ENCODE peak calls at places on chromosomes 2 and 18, in four cellular contexts. S, W, T and F are unnamed samples.

GRCh38 chr18:29164020-29164706 is 987.2 kb upstream of the CDH2 start:
- DNase-seq in S (peak), W (no peak), T (no peak), F (no peak)

GRCh38 chr2:45938649-45939511 is 287.4 kb downstream of the PRKCE start:
- DNase-seq in S (peak), W (no peak), T (no peak), F (no peak)

GRCh38 chr18:13570856-13571495 is 155.4 kb downstream of the FAM210A start:
- DNase-seq in S (no peak), W (no peak), T (no peak), F (no peak)

GRCh38 chr2:144937066-144937465 is 417.1 kb upstream of the ZEB2 start:
- DNase-seq in S (no peak), W (no peak), T (no peak), F (no peak)

GRCh38 chr2:152600051-152600657 is 117.1 kb downstream of the PRPF40A start:
- DNase-seq in S (no peak), W (no peak), T (no peak), F (no peak)

GRCh38 chr2:17620841-17621240 is 80.3 kb downstream of the VSNL1 start:
- DNase-seq in S (no peak), W (no peak), T (no peak), F (no peak)

GRCh38 chr18:37567061-37567993 is 1.7 kb upstream of the CELF4 start:
- DNase-seq in S (no peak), W (no peak), T (no peak), F (peak)

GRCh38 chr18:9716375-9716774 is 8.3 kb downstream of the RAB31 start:
- DNase-seq in S (no peak), W (no peak), T (no peak), F (no peak)

GRCh38 chr18:59929621-59930295 is 30.0 kb downstream of the PMAIP1 start:
- DNase-seq in S (no peak), W (no peak), T (no peak), F (peak)

GRCh38 chr18:59923539-59924196 is 23.9 kb downstream of the PMAIP1 start:
- DNase-seq in S (no peak), W (no peak), T (no peak), F (no peak)

GRCh38 chr18:59928201-59928600 is 28.4 kb downstream of the PMAIP1 start:
- DNase-seq in S (no peak), W (no peak), T (no peak), F (no peak)

GRCh38 chr18:59926131-59926530 is 26.3 kb downstream of the PMAIP1 start:
- DNase-seq in S (no peak), W (no peak), T (no peak), F (no peak)

GRCh38 chr18:59927246-59927825 is 27.5 kb downstream of the PMAIP1 start:
- DNase-seq in S (no peak), W (peak), T (no peak), F (no peak)
- TF ChIP-seq CHD2 in S (no peak), W (no peak), T (no peak), F (no peak)

GRCh38 chr2:128413718-128414341 is 95.2 kb upstream of the HS6ST1 start:
- DNase-seq in S (no peak), W (no peak), T (no peak), F (peak)
- TF ChIP-seq ZBTB33 in S (no peak), W (no peak), T (no peak), F (no peak)

DNA sequence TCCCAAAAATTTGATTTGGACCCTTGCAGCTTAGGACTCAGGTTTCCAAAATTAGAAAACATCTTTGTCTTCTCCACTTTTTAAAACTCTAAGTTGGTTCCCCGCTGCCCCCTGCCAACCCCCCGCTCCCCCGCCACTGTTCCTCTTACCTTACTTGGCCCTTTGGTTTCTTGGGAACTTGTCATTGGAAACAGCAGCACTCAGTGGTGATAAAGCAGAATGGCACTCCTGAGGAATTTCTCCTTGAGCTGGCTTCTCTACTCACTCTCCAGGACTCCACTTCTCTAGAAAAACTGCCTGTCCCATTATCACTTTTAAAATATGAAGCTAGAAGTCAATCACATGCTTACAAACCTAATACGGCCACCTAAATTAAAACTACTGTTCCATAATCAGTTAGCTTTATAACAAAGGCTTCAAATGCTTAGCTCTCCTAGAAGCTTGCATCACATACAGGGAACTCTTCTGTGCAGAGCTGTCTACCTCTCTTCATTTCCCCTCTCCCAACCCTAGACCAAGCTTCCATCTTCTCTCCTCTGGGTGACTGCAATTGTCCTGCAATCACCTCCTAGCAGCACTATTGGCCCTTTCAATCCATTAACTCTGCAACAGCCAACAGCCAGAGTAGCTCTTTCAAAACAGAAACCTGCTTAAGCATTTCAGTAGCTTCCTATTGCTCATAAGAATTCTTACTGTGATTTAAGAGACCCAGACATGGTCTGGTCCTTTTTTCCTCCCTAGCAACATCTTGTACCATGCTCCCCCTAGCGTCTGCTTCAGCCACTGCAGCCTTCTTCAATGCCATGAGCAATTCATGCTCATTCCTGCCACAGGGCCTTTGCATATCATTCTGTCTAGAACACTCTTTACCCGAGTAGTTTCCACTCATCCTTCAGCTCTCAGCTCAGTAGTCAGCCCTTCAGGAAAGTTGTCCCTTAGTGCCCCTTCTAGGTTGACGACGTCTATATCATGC is 15.2 kb upstream of the PLEKHM3 start:
- DNase-seq in S (peak), W (no peak), T (peak), F (peak)
- TF ChIP-seq CHD2 in S (no peak), W (no peak), T (no peak), F (no peak)

GRCh38 chr2:111209045-111209514 is 88.4 kb downstream of the BCL2L11 start:
- DNase-seq in S (no peak), W (peak), T (no peak), F (no peak)
- TF ChIP-seq ZBTB33 in S (no peak), W (no peak), T (no peak), F (no peak)

GRCh38 chr18:38847326-38847725 is 1281.7 kb upstream of the CELF4 start:
- DNase-seq in S (no peak), W (no peak), T (no peak), F (no peak)
- TF ChIP-seq CHD2 in S (no peak), W (no peak), T (no peak), F (no peak)

DNA sequence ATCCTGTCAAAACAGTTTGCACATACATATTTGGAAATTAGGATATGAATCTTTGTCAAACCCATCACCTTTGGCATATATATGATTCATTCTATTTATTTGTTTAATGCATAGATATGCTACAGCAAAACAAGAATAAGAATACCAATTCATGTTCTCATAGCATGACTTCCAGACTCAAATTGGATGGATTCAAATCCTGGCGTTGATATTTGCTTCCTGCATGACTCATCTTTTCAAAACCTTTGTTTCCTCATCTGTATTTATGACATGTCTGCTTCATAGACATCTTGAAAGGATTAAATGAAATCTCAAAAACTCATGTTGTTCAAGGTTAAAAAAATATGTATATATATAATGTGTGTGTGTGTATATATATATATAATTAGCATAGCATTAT is 261.3 kb downstream of the MBD5 start:
- DNase-seq in S (no peak), W (no peak), T (no peak), F (no peak)
- TF ChIP-seq ZBTB33 in S (no peak), W (no peak), T (no peak), F (no peak)

GRCh38 chr2:20229322-20230201 is 4.6 kb upstream of the SDC1 start:
- DNase-seq in S (no peak), W (no peak), T (peak), F (peak)
- TF ChIP-seq CHD2 in S (no peak), W (no peak), T (no peak), F (no peak)

GRCh38 chr18:76979906-76980305 is 152.7 kb downstream of the MBP start:
- DNase-seq in S (no peak), W (no peak), T (no peak), F (no peak)

GRCh38 chr18:76978616-76979015 is 154.0 kb downstream of the MBP start:
- DNase-seq in S (no peak), W (no peak), T (no peak), F (no peak)

GRCh38 chr18:76980663-76981387 is 151.8 kb downstream of the MBP start:
- DNase-seq in S (no peak), W (peak), T (no peak), F (no peak)

GRCh38 chr18:76977681-76978234 is 154.8 kb downstream of the MBP start:
- DNase-seq in S (no peak), W (no peak), T (no peak), F (no peak)

DNA sequence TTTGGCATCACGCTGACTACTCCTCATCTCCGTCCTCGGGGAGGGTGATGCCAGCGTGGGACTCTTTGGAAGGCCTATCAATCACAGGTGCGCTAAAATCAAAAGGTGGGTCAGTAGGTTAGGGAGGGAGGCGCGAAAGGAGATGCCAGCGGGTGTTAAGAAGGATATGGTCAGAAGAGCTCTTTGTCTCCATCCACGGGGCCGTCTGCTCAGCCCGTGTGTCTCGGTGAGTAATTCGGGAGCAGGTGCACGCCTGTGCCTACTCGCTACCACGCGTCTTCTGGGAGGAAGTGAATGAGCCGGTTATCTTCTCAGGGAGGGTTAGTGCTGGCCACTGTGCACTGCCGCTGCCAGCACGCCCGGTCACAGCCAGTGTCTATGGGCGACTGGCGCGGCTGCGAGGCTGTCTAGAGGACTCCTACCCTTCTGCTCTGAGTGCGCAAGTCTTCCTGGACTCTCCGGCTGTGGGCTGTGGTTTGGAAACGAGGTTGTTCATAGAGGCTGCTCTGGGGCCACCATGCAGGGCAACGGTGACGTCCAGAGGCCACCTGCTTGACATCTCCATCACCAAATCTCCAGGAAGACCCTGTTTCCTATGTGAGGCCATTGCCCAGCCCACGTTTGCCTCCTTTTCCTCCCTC is 153.4 kb downstream of the MBP start:
- DNase-seq in S (no peak), W (no peak), T (no peak), F (no peak)
- TF ChIP-seq ZBTB33 in S (no peak), W (no peak), T (no peak), F (no peak)

GRCh38 chr2:105775809-105776559 is 31.3 kb downstream of the NCK2 start:
- DNase-seq in S (no peak), W (no peak), T (no peak), F (peak)
- TF ChIP-seq CHD2 in S (no peak), W (no peak), T (no peak), F (no peak)